ENCODE peak calls at places on chromosomes 2 and 18, in five cellular contexts. One of them, this sample, is unnamed.

GRCh38 chr2:9110893-9111569 is 95.6 kb upstream of the ASAP2 start:
- DNase-seq in GM10248: no peak
- DNase-seq in astrocyte of the spinal cord: peak
- DNase-seq in RWPE2: no peak
- DNase-seq in Calu3: peak
- DNase-seq in this sample: no peak

GRCh38 chr2:1481406-1482252 is 68.4 kb downstream of the TPO start:
- DNase-seq in GM10248: no peak
- DNase-seq in astrocyte of the spinal cord: no peak
- DNase-seq in RWPE2: no peak
- DNase-seq in Calu3: no peak
- DNase-seq in this sample: no peak

GRCh38 chr18:67464499-67464898 is 52.0 kb downstream of the DSEL start:
- DNase-seq in GM10248: no peak
- DNase-seq in astrocyte of the spinal cord: no peak
- DNase-seq in RWPE2: no peak
- DNase-seq in Calu3: no peak
- DNase-seq in this sample: no peak

GRCh38 chr2:17387591-17387990 is 130.6 kb downstream of the RAD51AP2 start:
- DNase-seq in GM10248: no peak
- DNase-seq in astrocyte of the spinal cord: peak
- DNase-seq in RWPE2: no peak
- DNase-seq in Calu3: no peak
- DNase-seq in this sample: no peak

GRCh38 chr18:31686572-31686971 is 2.2 kb upstream of the B4GALT6 start:
- DNase-seq in GM10248: no peak
- DNase-seq in astrocyte of the spinal cord: no peak
- DNase-seq in RWPE2: no peak
- DNase-seq in Calu3: no peak
- DNase-seq in this sample: no peak

GRCh38 chr2:74332550-74333174 is 10.6 kb downstream of the SLC4A5 start:
- DNase-seq in GM10248: no peak
- DNase-seq in astrocyte of the spinal cord: no peak
- DNase-seq in RWPE2: no peak
- DNase-seq in Calu3: no peak
- DNase-seq in this sample: no peak

GRCh38 chr2:230135126-230135525 is 66.4 kb upstream of the SLC16A14 start:
- DNase-seq in GM10248: no peak
- DNase-seq in astrocyte of the spinal cord: no peak
- DNase-seq in RWPE2: no peak
- DNase-seq in Calu3: no peak
- DNase-seq in this sample: no peak

GRCh38 chr2:6999161-6999877 is 82.1 kb downstream of the RNF144A start:
- DNase-seq in GM10248: peak
- DNase-seq in astrocyte of the spinal cord: no peak
- DNase-seq in RWPE2: no peak
- DNase-seq in Calu3: no peak
- DNase-seq in this sample: no peak

GRCh38 chr2:86518498-86518897 is 44.7 kb downstream of the CHMP3 start:
- DNase-seq in GM10248: no peak
- DNase-seq in astrocyte of the spinal cord: no peak
- DNase-seq in RWPE2: no peak
- DNase-seq in Calu3: peak
- DNase-seq in this sample: no peak

GRCh38 chr2:230721712-230722111 is 9.1 kb downstream of the CAB39 start:
- DNase-seq in GM10248: peak
- DNase-seq in astrocyte of the spinal cord: no peak
- DNase-seq in RWPE2: no peak
- DNase-seq in Calu3: no peak
- DNase-seq in this sample: no peak

GRCh38 chr2:223725494-223725893 is 111.9 kb downstream of the AP1S3 start:
- DNase-seq in GM10248: no peak
- DNase-seq in astrocyte of the spinal cord: peak
- DNase-seq in RWPE2: peak
- DNase-seq in Calu3: peak
- DNase-seq in this sample: peak

GRCh38 chr2:100610381-100610831 is 47.6 kb downstream of the PDCL3 start:
- DNase-seq in GM10248: peak
- DNase-seq in astrocyte of the spinal cord: peak
- DNase-seq in RWPE2: no peak
- DNase-seq in Calu3: peak
- DNase-seq in this sample: peak

GRCh38 chr2:235848055-235848454 is 320.1 kb downstream of the GBX2 start:
- DNase-seq in GM10248: no peak
- DNase-seq in astrocyte of the spinal cord: no peak
- DNase-seq in RWPE2: no peak
- DNase-seq in Calu3: no peak
- DNase-seq in this sample: no peak

GRCh38 chr2:235467586-235467985 is 26.3 kb upstream of the AGAP1 start:
- DNase-seq in GM10248: no peak
- DNase-seq in astrocyte of the spinal cord: no peak
- DNase-seq in RWPE2: no peak
- DNase-seq in Calu3: no peak
- DNase-seq in this sample: no peak

GRCh38 chr2:160126315-160126714 is 63.9 kb upstream of the PLA2R1 start:
- DNase-seq in GM10248: no peak
- DNase-seq in astrocyte of the spinal cord: no peak
- DNase-seq in RWPE2: no peak
- DNase-seq in Calu3: no peak
- DNase-seq in this sample: no peak

GRCh38 chr2:232232915-232233314 is 145.6 kb upstream of the ALPP start:
- DNase-seq in GM10248: no peak
- DNase-seq in astrocyte of the spinal cord: no peak
- DNase-seq in RWPE2: no peak
- DNase-seq in Calu3: no peak
- DNase-seq in this sample: no peak

GRCh38 chr18:7520200-7520780 is 46.8 kb upstream of the PTPRM start:
- DNase-seq in GM10248: no peak
- DNase-seq in astrocyte of the spinal cord: no peak
- DNase-seq in RWPE2: no peak
- DNase-seq in Calu3: no peak
- DNase-seq in this sample: no peak

GRCh38 chr2:150610670-150611279 is 123.3 kb upstream of the RND3 start:
- DNase-seq in GM10248: peak
- DNase-seq in astrocyte of the spinal cord: peak
- DNase-seq in RWPE2: no peak
- DNase-seq in Calu3: peak
- DNase-seq in this sample: peak

GRCh38 chr2:218069606-218070300 is 700 bp downstream of the RUFY4 start:
- DNase-seq in GM10248: no peak
- DNase-seq in astrocyte of the spinal cord: no peak
- DNase-seq in RWPE2: no peak
- DNase-seq in Calu3: no peak
- DNase-seq in this sample: no peak

GRCh38 chr2:43851026-43851980 is 12.5 kb downstream of the ABCG8 start:
- DNase-seq in GM10248: peak
- DNase-seq in astrocyte of the spinal cord: no peak
- DNase-seq in RWPE2: no peak
- DNase-seq in Calu3: no peak
- DNase-seq in this sample: no peak

GRCh38 chr2:205708231-205708631 is 25.9 kb downstream of the NRP2 start:
- DNase-seq in GM10248: no peak
- DNase-seq in astrocyte of the spinal cord: peak
- DNase-seq in RWPE2: no peak
- DNase-seq in Calu3: no peak
- DNase-seq in this sample: peak

GRCh38 chr2:100200985-100201384 is 58.6 kb upstream of the AFF3 start:
- DNase-seq in GM10248: no peak
- DNase-seq in astrocyte of the spinal cord: peak
- DNase-seq in RWPE2: no peak
- DNase-seq in Calu3: no peak
- DNase-seq in this sample: peak

GRCh38 chr2:14408695-14409094 is 223.8 kb upstream of the LRATD1 start:
- DNase-seq in GM10248: no peak
- DNase-seq in astrocyte of the spinal cord: no peak
- DNase-seq in RWPE2: no peak
- DNase-seq in Calu3: no peak
- DNase-seq in this sample: no peak

GRCh38 chr2:178190938-178191910 is 3.1 kb upstream of the OSBPL6 start:
- DNase-seq in GM10248: no peak
- DNase-seq in astrocyte of the spinal cord: no peak
- DNase-seq in RWPE2: no peak
- DNase-seq in Calu3: no peak
- DNase-seq in this sample: peak

GRCh38 chr18:77124452-77124922 is 8.1 kb downstream of the MBP start:
- DNase-seq in GM10248: peak
- DNase-seq in astrocyte of the spinal cord: peak
- DNase-seq in RWPE2: no peak
- DNase-seq in Calu3: peak
- DNase-seq in this sample: peak

GRCh38 chr2:104656496-104657310 is 197.2 kb upstream of the POU3F3 start:
- DNase-seq in GM10248: no peak
- DNase-seq in astrocyte of the spinal cord: no peak
- DNase-seq in RWPE2: no peak
- DNase-seq in Calu3: no peak
- DNase-seq in this sample: no peak

GRCh38 chr2:104650405-104650996 is 203.4 kb upstream of the POU3F3 start:
- DNase-seq in GM10248: no peak
- DNase-seq in astrocyte of the spinal cord: no peak
- DNase-seq in RWPE2: no peak
- DNase-seq in Calu3: no peak
- DNase-seq in this sample: no peak

GRCh38 chr2:104658840-104659591 is 194.9 kb upstream of the POU3F3 start:
- DNase-seq in GM10248: no peak
- DNase-seq in astrocyte of the spinal cord: no peak
- DNase-seq in RWPE2: no peak
- DNase-seq in Calu3: no peak
- DNase-seq in this sample: no peak

GRCh38 chr2:104658149-104658839 is 195.6 kb upstream of the POU3F3 start:
- DNase-seq in GM10248: no peak
- DNase-seq in astrocyte of the spinal cord: no peak
- DNase-seq in RWPE2: no peak
- DNase-seq in Calu3: no peak
- DNase-seq in this sample: peak

DNA sequence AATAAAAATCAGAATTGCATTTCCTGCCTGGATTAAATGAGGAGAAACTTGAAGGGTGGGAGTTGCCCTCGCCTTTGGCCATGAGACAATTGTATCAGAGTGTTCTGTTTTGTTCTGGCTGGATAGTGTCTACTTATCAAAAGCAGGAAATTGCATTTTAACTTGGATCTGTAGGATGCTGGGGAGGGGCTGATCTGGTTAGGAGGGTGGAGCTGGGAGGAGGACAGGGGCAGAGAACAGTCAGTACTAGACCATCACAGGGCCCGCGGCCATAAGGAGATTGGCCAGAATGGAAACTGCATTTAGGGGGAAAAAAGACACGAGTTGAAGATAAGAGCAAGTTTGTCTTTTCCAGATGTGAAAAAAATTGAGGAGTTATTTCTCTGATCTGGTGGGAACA is 199.1 kb upstream of the POU3F3 start:
- DNase-seq in GM10248: no peak
- DNase-seq in astrocyte of the spinal cord: no peak
- DNase-seq in RWPE2: no peak
- DNase-seq in Calu3: no peak
- DNase-seq in this sample: no peak
- TF ChIP-seq CTCF in GM10248: no peak
- TF ChIP-seq CTCF in astrocyte of the spinal cord: no peak
- TF ChIP-seq CTCF in RWPE2: no peak
- TF ChIP-seq CTCF in Calu3: no peak
- TF ChIP-seq CTCF in this sample: no peak

GRCh38 chr2:20190862-20191713 is 33.8 kb downstream of the SDC1 start:
- DNase-seq in GM10248: no peak
- DNase-seq in astrocyte of the spinal cord: no peak
- DNase-seq in RWPE2: no peak
- DNase-seq in Calu3: peak
- DNase-seq in this sample: peak
- TF ChIP-seq CTCF in GM10248: no peak
- TF ChIP-seq CTCF in astrocyte of the spinal cord: no peak
- TF ChIP-seq CTCF in RWPE2: peak
- TF ChIP-seq CTCF in Calu3: peak
- TF ChIP-seq CTCF in this sample: peak

DNA sequence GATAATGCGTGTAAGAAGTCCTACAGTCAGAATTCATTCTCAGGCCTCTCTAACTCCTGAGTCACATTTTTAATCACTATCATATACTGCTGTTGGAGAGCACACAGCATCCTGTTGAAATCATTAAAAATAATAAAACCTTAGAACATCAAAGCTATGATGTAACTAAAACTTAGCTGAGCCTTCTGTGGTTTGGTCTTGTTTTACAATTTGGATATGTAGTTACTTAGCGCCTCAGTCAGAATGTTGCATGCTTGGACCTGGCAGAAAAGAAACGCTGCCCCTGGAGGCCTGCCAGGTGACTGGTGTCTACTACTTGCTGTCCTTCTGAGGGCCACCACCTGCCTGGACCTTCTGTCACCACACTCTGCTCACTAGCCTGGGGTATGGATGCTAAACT is 261.1 kb upstream of the RASGRP3 start:
- DNase-seq in GM10248: no peak
- DNase-seq in astrocyte of the spinal cord: peak
- DNase-seq in RWPE2: no peak
- DNase-seq in Calu3: no peak
- DNase-seq in this sample: peak
- TF ChIP-seq CTCF in GM10248: no peak
- TF ChIP-seq CTCF in astrocyte of the spinal cord: no peak
- TF ChIP-seq CTCF in RWPE2: no peak
- TF ChIP-seq CTCF in Calu3: no peak
- TF ChIP-seq CTCF in this sample: no peak

DNA sequence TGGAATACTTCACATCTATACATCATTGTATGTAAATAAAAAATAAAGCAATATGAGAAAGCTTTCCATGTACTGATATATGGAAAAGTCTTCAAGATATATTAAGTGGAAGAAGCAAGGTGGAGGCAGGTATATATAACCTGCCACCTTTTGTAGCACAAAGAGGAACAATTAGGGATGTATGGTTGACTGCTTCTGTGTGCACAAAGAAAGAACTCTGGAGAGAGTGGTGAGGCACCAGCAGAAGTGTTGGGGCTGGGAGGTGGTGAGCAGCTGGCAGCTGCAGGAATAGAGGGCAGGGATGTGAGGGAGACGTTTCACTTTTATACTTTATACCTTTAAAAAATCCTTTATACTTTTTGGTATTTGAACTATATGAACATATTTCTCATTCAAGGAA is 26.1 kb downstream of the KIF5C start:
- DNase-seq in GM10248: no peak
- DNase-seq in astrocyte of the spinal cord: no peak
- DNase-seq in RWPE2: no peak
- DNase-seq in Calu3: no peak
- DNase-seq in this sample: no peak
- TF ChIP-seq CTCF in GM10248: no peak
- TF ChIP-seq CTCF in astrocyte of the spinal cord: no peak
- TF ChIP-seq CTCF in RWPE2: no peak
- TF ChIP-seq CTCF in Calu3: no peak
- TF ChIP-seq CTCF in this sample: no peak

This sample was measured in osteoblast.